ENCODE peak calls at places on chromosomes 11 and 22, in five cellular contexts. One of them, this sample, is unnamed.

GRCh38 chr11:115184901-115185300 is 319.3 kb downstream of the CADM1 start:
- DNase-seq in fibroblast of lung: no peak
- DNase-seq in SK-N-SH: no peak
- DNase-seq in IMR-90: no peak
- DNase-seq in astrocyte: no peak
- DNase-seq in this sample: no peak

GRCh38 chr11:83571301-83571700 is 285.1 kb upstream of the CCDC90B start:
- DNase-seq in fibroblast of lung: peak; percentile 61
- DNase-seq in SK-N-SH: no peak
- DNase-seq in IMR-90: peak; percentile 65
- DNase-seq in astrocyte: peak; percentile 50
- DNase-seq in this sample: no peak

GRCh38 chr11:47488674-47489394 is 39.9 kb upstream of the RAPSN start:
- DNase-seq in fibroblast of lung: no peak
- DNase-seq in SK-N-SH: no peak
- DNase-seq in IMR-90: no peak
- DNase-seq in astrocyte: no peak
- DNase-seq in this sample: no peak

GRCh38 chr11:31512117-31512516 is 2.5 kb downstream of the ELP4 start:
- DNase-seq in fibroblast of lung: no peak
- DNase-seq in SK-N-SH: no peak
- DNase-seq in IMR-90: no peak
- DNase-seq in astrocyte: no peak
- DNase-seq in this sample: no peak

GRCh38 chr22:42889290-42889689 is 32.2 kb upstream of the ARFGAP3 start:
- DNase-seq in fibroblast of lung: no peak
- DNase-seq in SK-N-SH: no peak
- DNase-seq in IMR-90: no peak
- DNase-seq in astrocyte: no peak
- DNase-seq in this sample: no peak

GRCh38 chr11:100632970-100633452 is 54.1 kb upstream of the ARHGAP42 start:
- DNase-seq in fibroblast of lung: peak; percentile 30
- DNase-seq in SK-N-SH: no peak
- DNase-seq in IMR-90: peak; percentile 56
- DNase-seq in astrocyte: peak; percentile 15
- DNase-seq in this sample: no peak

GRCh38 chr11:45921561-45922424 is 663 bp upstream of the LARGE2 start:
- DNase-seq in fibroblast of lung: no peak
- DNase-seq in SK-N-SH: peak; percentile 60
- DNase-seq in IMR-90: no peak
- DNase-seq in astrocyte: no peak
- DNase-seq in this sample: no peak

GRCh38 chr11:111792314-111792713 is 26.1 kb upstream of the PPP2R1B start:
- DNase-seq in fibroblast of lung: peak; percentile 55
- DNase-seq in SK-N-SH: no peak
- DNase-seq in IMR-90: no peak
- DNase-seq in astrocyte: peak; percentile 48
- DNase-seq in this sample: no peak

GRCh38 chr11:59957094-59957493 is 6.7 kb upstream of the OOSP4A start:
- DNase-seq in fibroblast of lung: peak; percentile 1
- DNase-seq in SK-N-SH: no peak
- DNase-seq in IMR-90: no peak
- DNase-seq in astrocyte: no peak
- DNase-seq in this sample: no peak

GRCh38 chr11:59154585-59154984 is 11.9 kb downstream of the FAM111A start:
- DNase-seq in fibroblast of lung: no peak
- DNase-seq in SK-N-SH: no peak
- DNase-seq in IMR-90: peak; percentile 26
- DNase-seq in astrocyte: no peak
- DNase-seq in this sample: no peak

GRCh38 chr11:79471071-79471470 is 30.2 kb upstream of the TENM4 start:
- DNase-seq in fibroblast of lung: no peak
- DNase-seq in SK-N-SH: no peak
- DNase-seq in IMR-90: no peak
- DNase-seq in astrocyte: no peak
- DNase-seq in this sample: no peak

GRCh38 chr11:12777208-12777874 is 103.1 kb downstream of the TEAD1 start:
- DNase-seq in fibroblast of lung: no peak
- DNase-seq in SK-N-SH: peak; percentile 27
- DNase-seq in IMR-90: peak; percentile 83
- DNase-seq in astrocyte: peak; percentile 51
- DNase-seq in this sample: no peak

GRCh38 chr22:28710112-28710888 is 30.7 kb upstream of the TTC28 start:
- DNase-seq in fibroblast of lung: peak; percentile 87
- DNase-seq in SK-N-SH: peak; percentile 42
- DNase-seq in IMR-90: peak; percentile 93
- DNase-seq in astrocyte: peak; percentile 85
- DNase-seq in this sample: no peak

GRCh38 chr11:15711311-15711710 is 596.6 kb downstream of the INSC start:
- DNase-seq in fibroblast of lung: no peak
- DNase-seq in SK-N-SH: no peak
- DNase-seq in IMR-90: no peak
- DNase-seq in astrocyte: no peak
- DNase-seq in this sample: no peak

GRCh38 chr11:61654397-61654829 is 25.8 kb upstream of the DAGLA start:
- DNase-seq in fibroblast of lung: no peak
- DNase-seq in SK-N-SH: no peak
- DNase-seq in IMR-90: no peak
- DNase-seq in astrocyte: no peak
- DNase-seq in this sample: no peak

GRCh38 chr11:34865261-34865660 is 50.9 kb downstream of the APIP start:
- DNase-seq in fibroblast of lung: peak; percentile 8
- DNase-seq in SK-N-SH: no peak
- DNase-seq in IMR-90: no peak
- DNase-seq in astrocyte: no peak
- DNase-seq in this sample: no peak

GRCh38 chr11:44180107-44180506 is 84.6 kb downstream of the EXT2 start:
- DNase-seq in fibroblast of lung: no peak
- DNase-seq in SK-N-SH: no peak
- DNase-seq in IMR-90: no peak
- DNase-seq in astrocyte: no peak
- DNase-seq in this sample: no peak

GRCh38 chr22:17106785-17107546 is 14.2 kb downstream of the TMEM121B start:
- DNase-seq in fibroblast of lung: no peak
- DNase-seq in SK-N-SH: no peak
- DNase-seq in IMR-90: no peak
- DNase-seq in astrocyte: no peak
- DNase-seq in this sample: no peak

GRCh38 chr11:35321532-35322320 is 97.6 kb downstream of the SLC1A2 start:
- DNase-seq in fibroblast of lung: peak; percentile 85
- DNase-seq in SK-N-SH: no peak
- DNase-seq in IMR-90: peak; percentile 69
- DNase-seq in astrocyte: peak; percentile 82
- DNase-seq in this sample: no peak

GRCh38 chr11:2217211-2218081 is 45.8 kb upstream of the TH start:
- DNase-seq in fibroblast of lung: no peak
- DNase-seq in SK-N-SH: peak; percentile 19
- DNase-seq in IMR-90: no peak
- DNase-seq in astrocyte: no peak
- DNase-seq in this sample: no peak

GRCh38 chr22:20606041-20606783 is 98.8 kb downstream of the MED15 start:
- DNase-seq in fibroblast of lung: peak; percentile 44
- DNase-seq in SK-N-SH: peak; percentile 64
- DNase-seq in IMR-90: peak; percentile 59
- DNase-seq in astrocyte: peak; percentile 12
- DNase-seq in this sample: peak; percentile 56

GRCh38 chr22:45565171-45565570 is 62.5 kb downstream of the FBLN1 start:
- DNase-seq in fibroblast of lung: no peak
- DNase-seq in SK-N-SH: no peak
- DNase-seq in IMR-90: no peak
- DNase-seq in astrocyte: no peak
- DNase-seq in this sample: no peak

GRCh38 chr11:11263238-11264030 is 89.6 kb downstream of the CSNK2A3 start:
- DNase-seq in fibroblast of lung: peak; percentile 11
- DNase-seq in SK-N-SH: peak; percentile 46
- DNase-seq in IMR-90: peak; percentile 7
- DNase-seq in astrocyte: no peak
- DNase-seq in this sample: no peak

DNA sequence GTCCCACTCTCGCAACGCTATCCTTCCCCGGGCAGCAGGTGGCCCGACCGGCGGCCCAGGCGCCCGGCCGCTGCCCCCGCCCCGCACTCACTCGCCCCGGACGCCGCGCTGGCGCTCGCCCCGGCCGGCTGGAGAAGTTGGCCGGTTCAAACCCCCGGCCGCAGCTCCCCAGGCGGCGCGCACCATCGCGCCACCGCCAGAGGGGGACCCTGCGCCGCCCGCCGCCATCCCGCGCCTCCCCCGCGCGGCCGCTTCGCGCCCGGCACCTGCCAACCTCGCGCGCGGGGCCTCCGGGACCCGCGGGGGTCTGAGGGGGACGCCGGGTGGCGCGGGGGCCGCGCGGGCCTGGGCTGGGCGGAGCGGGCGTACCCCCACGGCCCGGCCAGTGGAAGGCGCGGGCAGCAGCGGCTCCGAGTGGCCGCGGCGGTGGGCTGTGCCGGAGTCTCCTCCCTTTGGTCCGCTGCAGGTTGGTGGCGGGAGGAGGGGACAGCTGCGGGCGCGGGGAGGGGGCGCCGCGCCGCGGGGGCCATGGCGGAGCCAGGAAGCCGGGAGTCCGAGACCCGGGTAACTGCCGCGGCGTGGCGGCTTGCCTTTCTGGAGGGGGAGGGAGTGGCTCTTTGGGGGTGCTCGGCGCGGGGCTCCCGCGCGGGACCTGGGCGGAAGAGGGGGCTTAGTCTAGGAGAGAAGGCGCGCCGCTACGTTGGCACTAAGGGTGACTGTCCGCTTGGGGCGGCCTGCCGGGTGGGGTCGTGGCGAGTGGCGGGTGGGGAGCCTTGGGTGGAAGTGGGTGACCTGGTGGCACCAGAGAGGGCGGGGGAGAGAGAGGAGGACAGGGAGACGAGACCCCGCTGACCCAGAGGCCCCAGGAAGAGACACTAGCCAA is at the start of the genes MPST and TST:
- DNase-seq in fibroblast of lung: peak; percentile 69
- DNase-seq in SK-N-SH: peak; percentile 97
- DNase-seq in IMR-90: peak; percentile 61
- DNase-seq in astrocyte: peak; percentile 45
- DNase-seq in this sample: no peak
- TF ChIP-seq CTCF in fibroblast of lung: no peak
- TF ChIP-seq CTCF in SK-N-SH: peak; percentile 18
- TF ChIP-seq CTCF in IMR-90: peak; percentile 4
- TF ChIP-seq CTCF in astrocyte: no peak
- TF ChIP-seq CTCF in this sample: no peak

GRCh38 chr22:22593250-22593649 is 34.2 kb upstream of the PRAME start:
- DNase-seq in fibroblast of lung: no peak
- DNase-seq in SK-N-SH: no peak
- DNase-seq in IMR-90: no peak
- DNase-seq in astrocyte: no peak
- DNase-seq in this sample: no peak

GRCh38 chr22:22588485-22589164 is 29.6 kb upstream of the PRAME start:
- DNase-seq in fibroblast of lung: no peak
- DNase-seq in SK-N-SH: no peak
- DNase-seq in IMR-90: no peak
- DNase-seq in astrocyte: no peak
- DNase-seq in this sample: no peak

GRCh38 chr22:22593964-22594656 is 35.0 kb upstream of the PRAME start:
- DNase-seq in fibroblast of lung: peak; percentile 22
- DNase-seq in SK-N-SH: peak; percentile 73
- DNase-seq in IMR-90: peak; percentile 53
- DNase-seq in astrocyte: no peak
- DNase-seq in this sample: peak; percentile 75

GRCh38 chr22:22590136-22590891 is 31.2 kb upstream of the PRAME start:
- DNase-seq in fibroblast of lung: no peak
- DNase-seq in SK-N-SH: no peak
- DNase-seq in IMR-90: no peak
- DNase-seq in astrocyte: no peak
- DNase-seq in this sample: no peak

GRCh38 chr22:22591348-22592299 is 32.6 kb upstream of the PRAME start:
- DNase-seq in fibroblast of lung: peak; percentile 2
- DNase-seq in SK-N-SH: no peak
- DNase-seq in IMR-90: peak; percentile 13
- DNase-seq in astrocyte: no peak
- DNase-seq in this sample: no peak
- TF ChIP-seq CTCF in fibroblast of lung: no peak
- TF ChIP-seq CTCF in SK-N-SH: peak; percentile 13
- TF ChIP-seq CTCF in IMR-90: no peak
- TF ChIP-seq CTCF in astrocyte: no peak
- TF ChIP-seq CTCF in this sample: peak; percentile 18

GRCh38 chr11:68298659-68299516 is 13.5 kb upstream of the LRP5 start:
- DNase-seq in fibroblast of lung: no peak
- DNase-seq in SK-N-SH: peak; percentile 25
- DNase-seq in IMR-90: no peak
- DNase-seq in astrocyte: no peak
- DNase-seq in this sample: no peak

GRCh38 chr11:68297812-68298658 is 14.4 kb upstream of the LRP5 start:
- DNase-seq in fibroblast of lung: peak; percentile 44
- DNase-seq in SK-N-SH: peak; percentile 92
- DNase-seq in IMR-90: peak; percentile 48
- DNase-seq in astrocyte: no peak
- DNase-seq in this sample: peak; percentile 68

GRCh38 chr11:68302256-68303054 is 9.9 kb upstream of the LRP5 start:
- DNase-seq in fibroblast of lung: peak; percentile 47
- DNase-seq in SK-N-SH: peak; percentile 15
- DNase-seq in IMR-90: peak; percentile 50
- DNase-seq in astrocyte: peak; percentile 31
- DNase-seq in this sample: peak; percentile 33

GRCh38 chr11:68297494-68297811 is 14.9 kb upstream of the LRP5 start:
- DNase-seq in fibroblast of lung: no peak
- DNase-seq in SK-N-SH: no peak
- DNase-seq in IMR-90: no peak
- DNase-seq in astrocyte: no peak
- DNase-seq in this sample: no peak

GRCh38 chr11:68300076-68300830 is 12.1 kb upstream of the LRP5 start:
- DNase-seq in fibroblast of lung: no peak
- DNase-seq in SK-N-SH: no peak
- DNase-seq in IMR-90: no peak
- DNase-seq in astrocyte: no peak
- DNase-seq in this sample: no peak
- TF ChIP-seq CTCF in fibroblast of lung: no peak
- TF ChIP-seq CTCF in SK-N-SH: no peak
- TF ChIP-seq CTCF in IMR-90: no peak
- TF ChIP-seq CTCF in astrocyte: no peak
- TF ChIP-seq CTCF in this sample: no peak

GRCh38 chr11:96284917-96285316 is 58.1 kb downstream of the MAML2 start:
- DNase-seq in fibroblast of lung: no peak
- DNase-seq in SK-N-SH: no peak
- DNase-seq in IMR-90: no peak
- DNase-seq in astrocyte: no peak
- DNase-seq in this sample: no peak

GRCh38 chr11:96290631-96291030 is 52.4 kb downstream of the MAML2 start:
- DNase-seq in fibroblast of lung: no peak
- DNase-seq in SK-N-SH: no peak
- DNase-seq in IMR-90: no peak
- DNase-seq in astrocyte: no peak
- DNase-seq in this sample: no peak

GRCh38 chr11:96287796-96288439 is 55.1 kb downstream of the MAML2 start:
- DNase-seq in fibroblast of lung: peak; percentile 45
- DNase-seq in SK-N-SH: no peak
- DNase-seq in IMR-90: peak; percentile 62
- DNase-seq in astrocyte: peak; percentile 33
- DNase-seq in this sample: no peak

GRCh38 chr11:96292291-96293010 is 50.5 kb downstream of the MAML2 start:
- DNase-seq in fibroblast of lung: no peak
- DNase-seq in SK-N-SH: no peak
- DNase-seq in IMR-90: no peak
- DNase-seq in astrocyte: no peak
- DNase-seq in this sample: no peak

GRCh38 chr11:96288915-96289314 is 54.1 kb downstream of the MAML2 start:
- DNase-seq in fibroblast of lung: no peak
- DNase-seq in SK-N-SH: no peak
- DNase-seq in IMR-90: no peak
- DNase-seq in astrocyte: no peak
- DNase-seq in this sample: no peak
- TF ChIP-seq CTCF in fibroblast of lung: no peak
- TF ChIP-seq CTCF in SK-N-SH: no peak
- TF ChIP-seq CTCF in IMR-90: no peak
- TF ChIP-seq CTCF in astrocyte: no peak
- TF ChIP-seq CTCF in this sample: no peak

GRCh38 chr11:10181811-10182210 is 112.2 kb downstream of the SBF2 start:
- DNase-seq in fibroblast of lung: peak; percentile 53
- DNase-seq in SK-N-SH: peak; percentile 21
- DNase-seq in IMR-90: peak; percentile 36
- DNase-seq in astrocyte: peak; percentile 39
- DNase-seq in this sample: no peak
- TF ChIP-seq CTCF in fibroblast of lung: no peak
- TF ChIP-seq CTCF in SK-N-SH: peak; percentile 50
- TF ChIP-seq CTCF in IMR-90: peak; percentile 34
- TF ChIP-seq CTCF in astrocyte: peak; percentile 24
- TF ChIP-seq CTCF in this sample: no peak

This sample was measured in DND-41.